ENCODE peak calls at places on chromosomes 1 and 21, in four cellular contexts. V, H, G and R are unnamed samples.

GRCh38 chr1:16258591-16259135 is 21.7 kb upstream of the CPLANE2 start:
- DNase-seq in V (no peak), H (no peak), G (no peak), R (no peak)

GRCh38 chr1:245606157-245606725 is 451.5 kb downstream of the KIF26B start:
- DNase-seq in V (no peak), H (no peak), G (no peak), R (no peak)

GRCh38 chr1:45008516-45008915 is 2.6 kb downstream of the HECTD3 start:
- DNase-seq in V (no peak), H (no peak), G (no peak), R (no peak)

GRCh38 chr1:31897534-31898100 is 40.6 kb downstream of the PTP4A2 start:
- DNase-seq in V (no peak), H (no peak), G (no peak), R (no peak)

GRCh38 chr1:19483691-19484090 is 1.6 kb downstream of the CAPZB start:
- DNase-seq in V (no peak), H (no peak), G (no peak), R (no peak)

GRCh38 chr1:53949023-53949611 is 3.0 kb downstream of the LRRC42 start:
- DNase-seq in V (peak; percentile 37), H (no peak), G (no peak), R (no peak)

GRCh38 chr1:186682721-186683120 is 2.5 kb upstream of the PTGS2 start:
- DNase-seq in V (no peak), H (no peak), G (no peak), R (no peak)

GRCh38 chr1:203557390-203557789 is 63.4 kb downstream of the OPTC start:
- DNase-seq in V (peak; percentile 36), H (peak; percentile 75), G (no peak), R (no peak)

GRCh38 chr21:46067505-46068201 is 30.3 kb upstream of the COL6A2 start:
- DNase-seq in V (no peak), H (no peak), G (no peak), R (no peak)

GRCh38 chr1:27634166-27634981 is 611 bp downstream of the FGR start:
- DNase-seq in V (no peak), H (no peak), G (peak; percentile 50), R (no peak)

GRCh38 chr1:194331758-194332157 is 1145.3 kb upstream of the B3GALT2 start:
- DNase-seq in V (no peak), H (no peak), G (no peak), R (no peak)

GRCh38 chr1:30778156-30778978 is 20.8 kb upstream of the LAPTM5 start:
- DNase-seq in V (peak; percentile 50), H (no peak), G (no peak), R (no peak)

GRCh38 chr1:202343652-202344349 is 2.1 kb upstream of the UBE2T start:
- DNase-seq in V (no peak), H (peak; percentile 50), G (no peak), R (no peak)

GRCh38 chr1:33130297-33130696 is 49.3 kb downstream of the AZIN2 start:
- DNase-seq in V (no peak), H (no peak), G (no peak), R (no peak)

GRCh38 chr1:44072204-44072603 is 40.9 kb upstream of the SLC6A9 start:
- DNase-seq in V (no peak), H (peak; percentile 65), G (no peak), R (no peak)

GRCh38 chr1:205961970-205962820 is 18.9 kb upstream of the SLC26A9 start:
- DNase-seq in V (no peak), H (no peak), G (no peak), R (no peak)

GRCh38 chr1:156126701-156127534 is 12.4 kb downstream of the LMNA start:
- DNase-seq in V (no peak), H (peak; percentile 76), G (peak; percentile 74), R (no peak)

GRCh38 chr21:46065215-46065992 is 32.5 kb upstream of the COL6A2 start:
- DNase-seq in V (no peak), H (no peak), G (no peak), R (no peak)

GRCh38 chr1:165828103-165828558 is 717 bp downstream of the UCK2 start:
- DNase-seq in V (peak; percentile 48), H (no peak), G (peak; percentile 1), R (no peak)

GRCh38 chr1:234726359-234726836 is 116.4 kb upstream of the IRF2BP2 start:
- DNase-seq in V (no peak), H (no peak), G (no peak), R (no peak)

GRCh38 chr1:116874622-116875277 is 35.0 kb upstream of the PTGFRN start:
- DNase-seq in V (no peak), H (no peak), G (no peak), R (no peak)

GRCh38 chr21:44466351-44466954 is 11.1 kb downstream of the LRRC3 start:
- DNase-seq in V (no peak), H (no peak), G (no peak), R (no peak)